ENCODE peak calls at places on chromosomes 3 and 15, in ten cellular contexts. X, Z, M, C, D, V, U, I, P and A are unnamed samples.

GRCh38 chr15:95845862-95846515 is 484.5 kb upstream of the NR2F2 start:
- DNase-seq in X (no peak), Z (peak; percentile 4), M (no peak), C (no peak), D (peak; percentile 79), V (no peak), U (no peak), I (no peak), P (no peak), A (no peak)

GRCh38 chr3:112884678-112885290 is 38.1 kb upstream of the CD200R1L start:
- DNase-seq in X (no peak), Z (no peak), M (no peak), C (no peak), D (no peak), V (no peak), U (no peak), I (no peak), P (no peak), A (no peak)

GRCh38 chr15:38994310-38994709 is 429.7 kb upstream of the RASGRP1 start:
- DNase-seq in X (no peak), Z (no peak), M (no peak), C (no peak), D (no peak), V (no peak), U (no peak), I (peak; percentile 26), P (no peak), A (no peak)

GRCh38 chr3:111861396-111861795 is 2.3 kb downstream of the PHLDB2 start:
- DNase-seq in X (no peak), Z (no peak), M (no peak), C (no peak), D (no peak), V (no peak), U (no peak), I (peak; percentile 47), P (no peak), A (no peak)

GRCh38 chr15:57237282-57237642 is 139.0 kb upstream of the CGNL1 start:
- DNase-seq in X (no peak), Z (no peak), M (no peak), C (no peak), D (no peak), V (peak; percentile 66), U (no peak), I (no peak), P (no peak), A (no peak)

GRCh38 chr15:51298656-51299055 is 39.7 kb downstream of the CYP19A1 start:
- DNase-seq in X (no peak), Z (no peak), M (no peak), C (no peak), D (no peak), V (no peak), U (no peak), I (peak; percentile 39), P (no peak), A (no peak)

GRCh38 chr15:40928351-40928974 is 677 bp upstream of the DLL4 start:
- DNase-seq in X (no peak), Z (no peak), M (no peak), C (no peak), D (no peak), V (peak; percentile 88), U (no peak), I (no peak), P (peak; percentile 26), A (peak; percentile 96)

GRCh38 chr3:131658771-131659170 is 156.0 kb upstream of the MRPL3 start:
- DNase-seq in X (no peak), Z (no peak), M (no peak), C (no peak), D (no peak), V (no peak), U (no peak), I (no peak), P (no peak), A (no peak)

GRCh38 chr3:76582632-76583378 is 457.1 kb upstream of the ROBO2 start:
- DNase-seq in X (no peak), Z (no peak), M (no peak), C (no peak), D (no peak), V (no peak), U (no peak), I (no peak), P (no peak), A (no peak)

GRCh38 chr3:48899298-48899697 is 616 bp upstream of the SLC25A20 start:
- DNase-seq in X (no peak), Z (no peak), M (no peak), C (no peak), D (no peak), V (no peak), U (no peak), I (no peak), P (no peak), A (no peak)

GRCh38 chr3:169923189-169923588 is 11.8 kb downstream of the SAMD7 start:
- DNase-seq in X (no peak), Z (peak; percentile 85), M (peak; percentile 21), C (peak; percentile 89), D (peak; percentile 38), V (no peak), U (no peak), I (peak; percentile 8), P (no peak), A (no peak)

GRCh38 chr3:128998532-128998931 is 2.6 kb upstream of the EFCC1 start:
- DNase-seq in X (no peak), Z (no peak), M (no peak), C (peak; percentile 19), D (no peak), V (no peak), U (no peak), I (no peak), P (no peak), A (no peak)

GRCh38 chr3:99542771-99543518 is 95.4 kb upstream of the COL8A1 start:
- DNase-seq in X (no peak), Z (no peak), M (no peak), C (no peak), D (no peak), V (peak; percentile 26), U (no peak), I (no peak), P (peak; percentile 28), A (no peak)

GRCh38 chr3:99544819-99545281 is 93.5 kb upstream of the COL8A1 start:
- DNase-seq in X (no peak), Z (no peak), M (peak; percentile 24), C (no peak), D (peak; percentile 20), V (no peak), U (peak; percentile 47), I (peak; percentile 73), P (peak; percentile 19), A (no peak)

GRCh38 chr3:99548674-99549073 is 89.7 kb upstream of the COL8A1 start:
- DNase-seq in X (no peak), Z (no peak), M (no peak), C (no peak), D (no peak), V (no peak), U (no peak), I (no peak), P (no peak), A (no peak)

GRCh38 chr3:99545941-99546580 is 92.3 kb upstream of the COL8A1 start:
- DNase-seq in X (no peak), Z (no peak), M (no peak), C (no peak), D (no peak), V (no peak), U (no peak), I (no peak), P (no peak), A (no peak)

DNA sequence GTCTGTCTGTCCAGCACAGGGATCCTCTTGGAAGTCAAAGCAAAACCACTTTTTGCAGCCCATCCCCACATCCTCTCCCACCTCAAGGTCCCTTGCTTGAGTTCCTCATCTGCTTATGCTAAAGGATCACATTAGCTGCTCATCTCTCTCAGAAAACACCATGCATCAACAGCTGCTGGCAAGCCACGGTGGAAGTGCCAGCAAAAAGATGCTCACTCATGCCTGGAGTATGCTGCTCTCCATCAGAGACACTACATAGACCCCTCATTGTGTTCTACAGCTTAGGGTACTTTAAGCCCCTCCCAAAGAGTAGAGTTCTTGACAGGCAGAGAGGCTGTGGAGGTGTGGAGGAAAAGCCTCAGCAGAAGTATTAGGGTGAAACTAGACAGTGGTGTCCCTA is 94.6 kb upstream of the COL8A1 start:
- DNase-seq in X (no peak), Z (no peak), M (no peak), C (no peak), D (no peak), V (no peak), U (no peak), I (no peak), P (no peak), A (no peak)
- H3K36me3 ChIP-seq in X (no peaks in the 10 kb centered on the region), Z (no peaks in the 10 kb centered on the region), M (no peaks in the 10 kb centered on the region), C (no peaks in the 10 kb centered on the region), D (no peaks in the 10 kb centered on the region), V (no peaks in the 10 kb centered on the region), U (no peaks in the 10 kb centered on the region), I (no peaks in the 10 kb centered on the region), P (no peaks in the 10 kb centered on the region), A (no peaks in the 10 kb centered on the region)

GRCh38 chr3:94481499-94481898 is 418.6 kb downstream of the NSUN3 start:
- DNase-seq in X (no peak), Z (no peak), M (no peak), C (no peak), D (no peak), V (no peak), U (no peak), I (no peak), P (no peak), A (no peak)

GRCh38 chr3:94482686-94483085 is 419.8 kb downstream of the NSUN3 start:
- DNase-seq in X (no peak), Z (no peak), M (no peak), C (no peak), D (no peak), V (no peak), U (no peak), I (no peak), P (no peak), A (no peak)

DNA sequence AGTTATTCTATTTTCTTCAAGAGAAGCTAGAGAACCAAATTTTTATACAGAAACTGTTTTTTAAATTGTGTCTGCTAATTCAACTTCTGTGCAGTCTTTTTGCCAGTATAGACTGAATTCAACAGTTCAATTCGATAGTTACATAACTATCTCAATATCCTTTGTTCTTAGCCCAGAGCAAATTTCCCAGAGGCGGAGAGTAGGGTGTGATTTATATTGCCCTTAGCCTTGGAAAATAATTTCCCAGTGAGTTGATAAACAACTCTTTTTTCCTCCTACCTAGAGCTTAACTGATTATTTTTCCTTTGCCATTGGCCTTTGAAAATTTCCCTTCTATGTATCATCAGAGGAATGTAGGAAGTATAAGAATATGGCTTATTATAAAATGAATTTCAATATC is 420.5 kb downstream of the NSUN3 start:
- DNase-seq in X (no peak), Z (no peak), M (no peak), C (no peak), D (no peak), V (no peak), U (no peak), I (no peak), P (no peak), A (no peak)
- H3K27me3 ChIP-seq in X (no peaks in the 10 kb centered on the region), Z (no peaks in the 10 kb centered on the region), M (no peaks in the 10 kb centered on the region), C (no peaks in the 10 kb centered on the region), D (no peaks in the 10 kb centered on the region), V (no peaks in the 10 kb centered on the region), U (no peaks in the 10 kb centered on the region), I (no peaks in the 10 kb centered on the region), P (no peaks in the 10 kb centered on the region), A (no peaks in the 10 kb centered on the region)

GRCh38 chr3:134049676-134050075 is 20.0 kb upstream of the SLCO2A1 start:
- DNase-seq in X (no peak), Z (no peak), M (no peak), C (no peak), D (no peak), V (no peak), U (no peak), I (no peak), P (no peak), A (no peak)
- H3K4me3 ChIP-seq in X (no peak overlapping the region), Z (no peak overlapping the region), M (no peak overlapping the region), C (no peak overlapping the region), D (no peak overlapping the region), V (no peak overlapping the region), U (no peak overlapping the region), I (no peak overlapping the region), P (no peak overlapping the region), A (no peak overlapping the region)

GRCh38 chr3:45491344-45491743 is 103.0 kb downstream of the LARS2 start:
- DNase-seq in X (no peak), Z (no peak), M (no peak), C (no peak), D (no peak), V (no peak), U (no peak), I (no peak), P (no peak), A (no peak)
- H3K36me3 ChIP-seq in X (peaks cover 62% of the 10 kb centered on the region), Z (no peaks in the 10 kb centered on the region), M (no peaks in the 10 kb centered on the region), C (peaks cover 31% of the 10 kb centered on the region), D (no peaks in the 10 kb centered on the region), V (peaks cover 12% of the 10 kb centered on the region), U (peaks cover 12% of the 10 kb centered on the region), I (peaks cover 2% of the 10 kb centered on the region), P (no peaks in the 10 kb centered on the region), A (peaks cover 20% of the 10 kb centered on the region)